ENCODE peak calls at places on chromosomes 12 and 14, in ten cellular contexts. Y is endothelial cell of umbilical vein, Z is spleen, D is RWPE1, H is uterus, I is MM.1S, A is foreskin fibroblast, T is AG09319, W is HCT116, M is lung. G is an unnamed sample.

GRCh38 chr12:81378601-81379000 is 300.7 kb downstream of the ACSS3 start:
- DNase-seq in Y (no peak), Z (no peak), D (no peak), H (no peak), I (no peak), A (no peak), T (no peak), W (no peak), M (no peak), G (no peak)

GRCh38 chr14:94058674-94059138 is 22.3 kb downstream of the DDX24 start:
- DNase-seq in Y (no peak), Z (peak; percentile 7), D (no peak), H (no peak), I (no peak), A (no peak), T (no peak), W (no peak), M (peak; percentile 26), G (no peak)

GRCh38 chr12:78878447-78878846 is 13.9 kb downstream of the SYT1 start:
- DNase-seq in Y (no peak), Z (no peak), D (no peak), H (no peak), I (no peak), A (no peak), T (no peak), W (no peak), M (no peak), G (no peak)

GRCh38 chr12:124456652-124457152 is 110.7 kb downstream of the NCOR2 start:
- DNase-seq in Y (no peak), Z (peak; percentile 93), D (no peak), H (no peak), I (peak; percentile 69), A (no peak), T (no peak), W (no peak), M (peak; percentile 39), G (no peak)

GRCh38 chr12:103956515-103957027 is 9.1 kb upstream of the TDG start:
- DNase-seq in Y (no peak), Z (no peak), D (peak; percentile 36), H (no peak), I (peak; percentile 27), A (no peak), T (no peak), W (no peak), M (peak; percentile 41), G (no peak)

GRCh38 chr12:30795410-30795659 is 40.6 kb upstream of the CAPRIN2 start:
- DNase-seq in Y (no peak), Z (no peak), D (no peak), H (no peak), I (no peak), A (no peak), T (no peak), W (no peak), M (no peak), G (no peak)

GRCh38 chr14:60925286-60925685 is 55.6 kb downstream of the TRMT5 start:
- DNase-seq in Y (peak; percentile 87), Z (no peak), D (no peak), H (no peak), I (no peak), A (no peak), T (no peak), W (no peak), M (no peak), G (no peak)

GRCh38 chr14:80172380-80173055 is 38.8 kb downstream of the DIO2 start:
- DNase-seq in Y (no peak), Z (no peak), D (no peak), H (no peak), I (no peak), A (no peak), T (no peak), W (no peak), M (no peak), G (no peak)

DNA sequence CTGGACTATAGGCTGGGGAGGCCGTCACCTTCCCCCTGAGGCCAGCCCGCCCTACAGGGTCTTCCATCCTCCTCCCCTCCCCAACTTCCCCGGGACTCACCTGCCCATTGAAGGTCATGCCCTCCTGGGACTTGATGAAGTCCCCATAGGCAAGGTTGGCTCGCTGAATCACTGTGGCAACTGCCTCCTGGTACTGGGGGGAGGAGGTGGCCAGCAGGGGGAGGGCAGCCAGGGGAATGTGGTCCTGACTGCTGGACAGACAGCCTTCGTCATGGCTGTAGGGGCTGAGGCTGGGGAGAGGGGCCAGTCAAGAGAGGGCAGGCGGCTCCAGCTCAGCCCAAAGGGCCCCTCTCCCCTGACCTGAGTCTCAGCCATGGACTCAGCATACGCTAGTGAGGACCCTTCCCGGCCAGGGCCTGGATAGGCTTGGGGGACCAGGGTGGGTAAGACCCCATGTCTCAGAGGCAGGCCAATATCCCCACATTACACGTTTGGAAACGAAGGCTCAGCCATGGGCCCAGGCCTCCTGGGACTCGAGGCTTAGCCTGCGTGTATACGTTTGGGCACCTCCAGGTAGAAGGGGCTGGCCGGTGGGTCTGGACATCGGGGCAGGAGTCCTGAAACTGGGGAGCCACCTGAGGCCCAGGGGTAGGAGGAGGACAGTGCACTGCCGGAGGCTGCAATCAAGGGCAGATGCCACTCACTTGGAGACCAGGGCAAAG is 16.3 kb downstream of the ARL6IP4 start:
- DNase-seq in Y (no peak), Z (peak; percentile 56), D (no peak), H (no peak), I (no peak), A (no peak), T (no peak), W (no peak), M (no peak), G (no peak)
- TF ChIP-seq CTCF in Y (no peak), Z (no peak), D (no peak), H (no peak), I (no peak), A (no peak), T (no peak), W (no peak), M (no peak), G (no peak)

GRCh38 chr12:21602774-21603173 is 1.9 kb downstream of the GYS2 start:
- DNase-seq in Y (no peak), Z (no peak), D (no peak), H (no peak), I (no peak), A (no peak), T (no peak), W (no peak), M (no peak), G (no peak)

GRCh38 chr12:21606175-21606574 is 1.5 kb upstream of the GYS2 start:
- DNase-seq in Y (no peak), Z (no peak), D (no peak), H (no peak), I (no peak), A (no peak), T (no peak), W (no peak), M (no peak), G (no peak)

GRCh38 chr12:21604245-21605101 is at the start of gene GYS2:
- DNase-seq in Y (no peak), Z (no peak), D (no peak), H (no peak), I (no peak), A (no peak), T (no peak), W (no peak), M (no peak), G (no peak)

DNA sequence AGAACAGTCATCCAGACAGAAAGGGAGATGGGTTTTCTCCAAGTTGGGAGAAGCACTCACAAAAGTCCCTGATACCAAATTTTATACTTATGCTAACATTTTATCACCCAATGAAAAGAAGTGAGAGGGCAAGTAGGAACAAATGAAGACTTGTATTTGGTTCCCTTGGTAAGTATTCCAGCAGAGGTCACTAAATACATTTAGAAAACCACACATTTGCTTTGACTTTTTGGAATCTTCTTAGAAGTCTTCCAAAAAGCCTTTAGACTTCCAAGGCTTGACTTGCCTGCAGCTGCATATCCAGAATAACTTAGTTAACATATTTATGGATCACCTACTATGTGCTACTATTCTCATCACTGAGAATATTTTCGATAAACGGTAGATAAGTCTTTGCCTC is 3.1 kb upstream of the GYS2 start:
- DNase-seq in Y (peak; percentile 42), Z (no peak), D (no peak), H (no peak), I (no peak), A (peak; percentile 2), T (peak; percentile 19), W (peak; percentile 12), M (no peak), G (peak; percentile 26)
- TF ChIP-seq CTCF in Y (no peak), Z (peak; percentile 44), D (no peak), H (no peak), I (peak; percentile 22), A (no peak), T (peak; percentile 46), W (peak; percentile 41), M (no peak), G (peak; percentile 10)

GRCh38 chr14:22875748-22876319 is 4.3 kb downstream of the LRP10 start:
- DNase-seq in Y (no peak), Z (no peak), D (no peak), H (no peak), I (no peak), A (no peak), T (no peak), W (no peak), M (no peak), G (no peak)

GRCh38 chr14:22877000-22877501 is 5.5 kb downstream of the LRP10 start:
- DNase-seq in Y (no peak), Z (no peak), D (no peak), H (no peak), I (no peak), A (no peak), T (no peak), W (no peak), M (no peak), G (no peak)

GRCh38 chr14:22875003-22875747 is 3.6 kb downstream of the LRP10 start:
- DNase-seq in Y (no peak), Z (no peak), D (no peak), H (no peak), I (no peak), A (no peak), T (no peak), W (no peak), M (no peak), G (no peak)

GRCh38 chr14:22882064-22882463 is 958 bp upstream of the REM2 start:
- DNase-seq in Y (no peak), Z (no peak), D (no peak), H (no peak), I (no peak), A (no peak), T (no peak), W (no peak), M (no peak), G (no peak)

GRCh38 chr14:22878271-22879246 is 4.5 kb upstream of the REM2 start:
- DNase-seq in Y (no peak), Z (no peak), D (no peak), H (no peak), I (no peak), A (no peak), T (no peak), W (no peak), M (no peak), G (no peak)
- TF ChIP-seq CTCF in Y (no peak), Z (no peak), D (no peak), H (no peak), I (no peak), A (no peak), T (no peak), W (no peak), M (no peak), G (no peak)

DNA sequence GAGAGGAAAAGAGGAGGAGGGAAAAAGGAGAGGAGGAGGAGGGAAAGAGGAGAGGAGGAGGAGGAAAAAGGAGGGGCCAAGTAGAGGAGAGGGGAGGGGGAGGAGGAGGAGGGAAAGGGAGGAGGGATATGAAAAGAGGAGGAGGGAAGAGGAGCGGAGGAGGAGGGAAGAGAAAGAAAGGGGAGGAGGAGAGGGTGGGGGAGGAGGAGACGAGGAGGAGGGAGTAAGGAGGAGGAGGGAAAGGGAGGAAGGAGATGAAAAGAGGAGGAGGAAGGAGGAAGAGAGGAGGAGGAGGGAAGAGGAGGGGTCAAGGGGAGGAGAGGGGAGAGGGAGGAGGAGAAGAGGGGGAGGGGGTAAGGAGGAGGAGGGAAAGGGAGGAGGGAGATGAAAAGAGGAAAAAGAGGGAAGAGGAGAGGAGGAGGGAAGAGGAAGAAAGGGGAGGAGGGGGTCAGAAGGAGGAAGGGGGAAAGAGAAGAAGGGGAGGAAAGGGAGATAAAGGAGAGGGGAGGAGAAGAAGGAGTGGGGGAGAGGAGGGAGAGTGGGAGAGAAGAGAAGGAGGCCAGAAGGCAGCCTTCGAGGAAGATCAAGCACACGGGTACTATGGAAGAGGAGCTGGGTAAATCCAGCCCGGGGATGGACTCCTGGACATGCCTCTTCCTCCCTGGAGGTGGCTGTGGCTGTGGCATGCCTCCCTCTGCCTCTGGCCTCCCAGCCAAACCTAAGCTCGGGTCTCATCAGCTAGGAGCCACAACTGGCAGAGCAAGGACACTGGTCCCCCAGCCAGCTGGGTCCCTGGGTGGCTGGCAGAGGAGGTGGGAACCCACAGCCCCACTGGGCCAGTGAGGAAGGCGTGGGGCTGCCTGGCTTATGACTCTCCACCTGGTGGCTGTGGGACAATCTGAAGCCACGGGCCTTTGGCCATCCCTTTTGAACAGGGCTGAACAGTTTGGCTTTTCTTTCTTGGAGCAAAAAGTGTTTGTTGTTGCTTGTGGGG is 3.0 kb upstream of the CMKLR1 start:
- DNase-seq in Y (no peak), Z (peak; percentile 52), D (no peak), H (no peak), I (no peak), A (no peak), T (no peak), W (no peak), M (no peak), G (no peak)
- TF ChIP-seq CTCF in Y (no peak), Z (no peak), D (no peak), H (no peak), I (no peak), A (no peak), T (no peak), W (no peak), M (no peak), G (no peak)

G was measured in MCF 10A.